ENCODE peak calls at places on chromosomes 12 and 14, in ten cellular contexts. O is prostate gland, D is endothelial cell of umbilical vein, J is upper lobe of left lung, U is GM23338, H is vagina, Z is HepG2, T is GM12878, Y is spleen, X is transverse colon. G is an unnamed sample.

GRCh38 chr14:86847176-86847575 is 1145.8 kb downstream of the GALC start:
- DNase-seq in Y (no peak), H (no peak), X (no peak), T (no peak), J (no peak), Z (no peak), D (no peak), U (no peak), O (no peak), G (no peak)

GRCh38 chr12:74538491-74539258 is 1.0 kb downstream of the ATXN7L3B start:
- DNase-seq in Y (peak; percentile 82), U (no peak), D (peak; percentile 20), Z (no peak), X (no peak), T (no peak), H (no peak), J (peak; percentile 10), O (no peak), G (no peak)

GRCh38 chr12:55716582-55717396 is 943 bp downstream of the BLOC1S1 start:
- DNase-seq in Z (no peak), D (no peak), O (no peak), T (no peak), X (no peak), Y (peak; percentile 73), J (no peak), U (no peak), H (no peak), G (no peak)

GRCh38 chr14:75486317-75486716 is 36.0 kb upstream of the BATF start:
- DNase-seq in J (no peak), U (no peak), H (no peak), Y (no peak), X (no peak), O (no peak), D (no peak), Z (no peak), T (no peak), G (no peak)

GRCh38 chr12:101570022-101570421 is 24.7 kb upstream of the MYBPC1 start:
- DNase-seq in Z (peak; percentile 81), J (no peak), O (peak; percentile 17), D (peak; percentile 10), U (peak; percentile 30), H (no peak), X (no peak), T (no peak), Y (no peak), G (no peak)

GRCh38 chr12:71282020-71282419 is 124.2 kb upstream of the TSPAN8 start:
- DNase-seq in O (no peak), X (no peak), D (no peak), H (no peak), Z (no peak), J (no peak), T (no peak), Y (no peak), U (peak; percentile 8), G (no peak)

GRCh38 chr12:20369164-20370000 is 1.0 kb downstream of the PDE3A start:
- DNase-seq in D (peak; percentile 85), Y (peak; percentile 78), J (peak; percentile 90), Z (no peak), T (no peak), O (peak; percentile 14), U (peak; percentile 79), H (peak; percentile 88), X (peak; percentile 84), G (peak; percentile 27)

GRCh38 chr12:754238-754816 is 1.9 kb downstream of the WNK1 start:
- DNase-seq in J (no peak), X (no peak), U (no peak), T (no peak), Z (no peak), D (peak; percentile 37), O (peak; percentile 47), Y (no peak), H (peak; percentile 86), G (no peak)

GRCh38 chr14:96039633-96040311 is 610 bp downstream of the C14orf132 start:
- DNase-seq in O (no peak), Z (no peak), U (peak; percentile 72), D (peak; percentile 14), H (no peak), T (no peak), X (no peak), J (peak; percentile 86), Y (no peak), G (no peak)

GRCh38 chr14:21768116-21768874 is 94.7 kb upstream of the OR4E1 start:
- DNase-seq in Z (peak; percentile 42), O (no peak), J (no peak), X (no peak), Y (no peak), H (no peak), U (peak; percentile 86), D (peak; percentile 38), T (peak; percentile 5), G (no peak)
- TF ChIP-seq CTCF in Z (peak; percentile 66), O (peak; percentile 17), J (no peak), X (peak; percentile 40), Y (peak; percentile 47), H (no peak), U (peak; percentile 73), D (peak; percentile 45), T (peak; percentile 38), G (no peak)

GRCh38 chr14:77039285-77040058 is 11.0 kb upstream of the IRF2BPL start:
- DNase-seq in Y (no peak), U (no peak), D (peak; percentile 51), O (no peak), J (no peak), X (peak; percentile 39), H (no peak), Z (no peak), T (no peak), G (no peak)

GRCh38 chr14:77036484-77037337 is 8.2 kb upstream of the IRF2BPL start:
- DNase-seq in Y (no peak), U (no peak), Z (no peak), T (peak; percentile 60), X (no peak), O (no peak), D (no peak), J (no peak), H (peak; percentile 83), G (no peak)

GRCh38 chr14:77040059-77040308 is 11.5 kb upstream of the IRF2BPL start:
- DNase-seq in D (no peak), U (no peak), Z (no peak), Y (no peak), H (no peak), O (no peak), J (no peak), T (no peak), X (no peak), G (no peak)

GRCh38 chr14:77037338-77037782 is 8.9 kb upstream of the IRF2BPL start:
- DNase-seq in X (no peak), D (no peak), U (no peak), Z (no peak), O (no peak), Y (no peak), H (no peak), T (no peak), J (no peak), G (no peak)

DNA sequence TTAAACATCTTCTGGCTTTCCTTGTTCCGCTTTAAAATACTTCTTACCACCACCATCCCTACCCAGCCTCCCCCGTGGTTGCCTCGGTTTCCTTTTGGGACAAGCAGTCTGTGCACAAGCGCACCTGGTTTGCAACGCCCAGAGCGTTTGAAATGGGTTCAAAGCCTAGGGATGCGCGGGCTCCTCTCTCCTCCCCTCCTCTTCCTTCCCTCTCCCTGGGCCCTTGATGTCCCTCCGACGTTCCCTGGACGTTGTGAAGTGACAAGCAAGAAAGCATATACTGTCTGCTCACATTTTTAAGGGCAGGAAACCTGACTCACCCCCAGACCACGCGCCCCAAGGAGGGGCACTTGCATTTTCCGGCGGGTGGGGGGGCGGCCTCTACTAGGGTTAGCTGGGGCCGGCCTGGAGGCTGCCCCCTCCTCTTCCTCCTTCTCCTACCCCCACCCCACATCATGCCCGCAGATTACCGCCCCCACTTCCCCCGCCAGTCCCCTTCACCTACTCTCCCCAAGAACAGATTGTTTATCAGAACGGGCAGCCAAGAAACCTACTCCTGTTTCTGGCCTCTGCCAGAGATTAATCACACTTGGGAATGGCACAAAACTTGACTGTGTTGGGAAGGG is 9.5 kb upstream of the IRF2BPL start:
- DNase-seq in O (no peak), Z (no peak), Y (peak; percentile 86), H (peak; percentile 86), U (peak; percentile 43), D (peak; percentile 58), X (peak; percentile 37), J (no peak), T (no peak), G (no peak)
- H3K27ac ChIP-seq in O (peak overlapping the region; percentile 88), Z (no peak overlapping the region), Y (peak overlapping the region; percentile 100), H (peak overlapping the region; percentile 98), U (no peak overlapping the region), D (peak overlapping the region; percentile 79), X (peak overlapping the region; percentile 99), J (peak overlapping the region; percentile 93), T (no peak overlapping the region), G (peak overlapping the region; percentile 98)

GRCh38 chr12:120563495-120563894 is 17.7 kb downstream of the POP5 start:
- DNase-seq in X (no peak), O (no peak), J (no peak), T (no peak), D (no peak), H (no peak), U (no peak), Y (no peak), Z (no peak), G (no peak)

DNA sequence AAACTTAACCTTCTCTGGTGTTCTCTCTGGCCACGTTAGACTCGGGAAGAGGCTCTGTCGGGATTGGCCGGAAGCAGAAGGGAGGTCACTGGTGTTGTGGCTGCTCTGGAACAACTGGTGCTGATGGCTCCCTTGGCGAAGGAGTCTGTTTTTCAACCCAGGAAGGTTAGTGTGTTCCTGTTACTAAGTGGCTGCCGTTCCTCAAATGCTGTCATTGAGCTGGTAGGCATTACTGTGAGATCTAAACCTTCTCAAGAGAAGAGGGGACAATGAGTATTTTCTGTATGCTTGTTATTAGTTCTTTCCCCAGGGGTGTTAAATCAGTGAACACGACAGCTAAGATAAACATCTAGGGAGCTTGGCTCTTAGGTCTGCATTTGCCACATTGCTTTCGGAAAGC is 18.3 kb downstream of the POP5 start:
- DNase-seq in O (no peak), H (no peak), U (no peak), X (no peak), T (no peak), Y (no peak), D (no peak), J (no peak), Z (no peak), G (no peak)
- TF ChIP-seq POLR2AphosphoS5 in O (no peak), H (no peak), U (no peak), X (peak; percentile 33), T (no peak), Y (peak; percentile 18), D (no peak), J (no peak), Z (no peak), G (no peak)

GRCh38 chr12:33609910-33610309 is 170.3 kb upstream of the SYT10 start:
- DNase-seq in D (no peak), O (no peak), H (no peak), X (no peak), U (no peak), T (no peak), J (no peak), Y (no peak), Z (no peak), G (no peak)

DNA sequence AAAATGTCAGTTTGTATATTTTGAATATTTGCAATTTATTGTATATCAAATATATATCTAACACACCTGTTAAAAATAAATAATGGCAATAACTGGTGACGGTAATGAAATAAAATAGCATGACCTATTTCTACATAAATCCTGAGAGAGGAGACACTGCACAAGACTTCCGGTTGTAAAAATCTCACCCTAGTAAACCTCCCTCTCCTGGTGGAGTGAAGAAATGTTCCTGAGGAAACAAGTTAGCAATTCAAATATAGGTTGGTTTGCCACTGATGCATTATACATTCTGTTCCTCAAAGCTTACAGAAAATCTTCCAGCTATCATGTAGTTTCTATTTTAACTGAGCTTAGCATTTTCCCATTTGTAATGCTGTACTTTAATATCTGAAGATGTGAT is 166.2 kb upstream of the SYT10 start:
- DNase-seq in H (no peak), D (no peak), Z (peak; percentile 10), T (no peak), X (no peak), Y (no peak), U (peak; percentile 60), O (no peak), J (no peak), G (no peak)
- TF ChIP-seq CTCF in H (no peak), D (no peak), Z (no peak), T (no peak), X (peak; percentile 28), Y (no peak), U (peak; percentile 60), O (peak; percentile 26), J (peak; percentile 27), G (no peak)